ENCODE peak calls at places on chromosome 18, in four cellular contexts. X is neural progenitor cell, Q is fibroblast of lung, U is mammary epithelial cell. Y is an unnamed sample.

GRCh38 chr18:77911973-77912372 is 662.3 kb downstream of the GALR1 start:
- DNase-seq in U (no peak), Q (no peak), X (no peak), Y (no peak)

GRCh38 chr18:67731853-67732252 is 215.3 kb upstream of the DSEL start:
- DNase-seq in U (peak; percentile 85), X (no peak), Q (peak; percentile 71), Y (no peak)

GRCh38 chr18:80137137-80137536 is 28.1 kb downstream of the ADNP2 start:
- DNase-seq in U (no peak), X (no peak), Q (no peak), Y (no peak)

GRCh38 chr18:37769846-37770245 is 204.2 kb upstream of the CELF4 start:
- DNase-seq in Q (no peak), X (no peak), U (peak; percentile 18), Y (no peak)

GRCh38 chr18:10279476-10279875 is 175.0 kb upstream of the APCDD1 start:
- DNase-seq in Q (no peak), X (no peak), U (no peak), Y (no peak)

GRCh38 chr18:10401489-10401888 is 52.9 kb upstream of the APCDD1 start:
- DNase-seq in Q (peak; percentile 75), U (no peak), X (peak; percentile 46), Y (peak; percentile 74)

GRCh38 chr18:1865869-1866268 is 705.4 kb downstream of the METTL4 start:
- DNase-seq in X (no peak), Q (no peak), U (no peak), Y (no peak)

GRCh38 chr18:26307161-26307773 is 81.0 kb downstream of the TAF4B start:
- DNase-seq in X (peak; percentile 60), Q (peak; percentile 44), U (peak; percentile 45), Y (no peak)

GRCh38 chr18:41982942-41983660 is 28.1 kb downstream of the PIK3C3 start:
- DNase-seq in U (peak; percentile 34), Q (peak; percentile 27), X (no peak), Y (no peak)

GRCh38 chr18:41569867-41570266 is 385.2 kb upstream of the PIK3C3 start:
- DNase-seq in X (no peak), U (no peak), Q (no peak), Y (no peak)

GRCh38 chr18:22347624-22348511 is 69.8 kb downstream of the CTAGE1 start:
- DNase-seq in X (no peak), Q (peak; percentile 30), U (no peak), Y (no peak)

GRCh38 chr18:62458346-62458745 is 64.5 kb upstream of the ZCCHC2 start:
- DNase-seq in Q (no peak), X (no peak), U (peak; percentile 12), Y (no peak)

GRCh38 chr18:41829648-41830516 is 125.2 kb upstream of the PIK3C3 start:
- DNase-seq in X (no peak), Q (no peak), U (peak; percentile 9), Y (no peak)

GRCh38 chr18:35355140-35355618 is 11.0 kb upstream of the ZNF24 start:
- DNase-seq in U (peak; percentile 68), X (peak; percentile 86), Q (peak; percentile 78), Y (peak; percentile 74)

GRCh38 chr18:74183110-74183509 is 34.8 kb downstream of the TIMM21 start:
- DNase-seq in Q (no peak), U (no peak), X (no peak), Y (no peak)

GRCh38 chr18:26526128-26526965 is 22.0 kb downstream of the KCTD1 start:
- DNase-seq in Q (peak; percentile 48), X (peak; percentile 63), U (no peak), Y (no peak)

GRCh38 chr18:136433-136832 is 21.9 kb upstream of the USP14 start:
- DNase-seq in U (no peak), Q (no peak), X (no peak), Y (no peak)

GRCh38 chr18:46756559-46757201 is at the start of gene ST8SIA5:
- DNase-seq in U (no peak), X (peak; percentile 80), Q (no peak), Y (no peak)

GRCh38 chr18:74895686-74896085 is 298.0 kb downstream of the ZNF407 start:
- DNase-seq in U (peak; percentile 35), X (peak; percentile 15), Q (peak; percentile 25), Y (no peak)

GRCh38 chr18:47964086-47964485 is 33.6 kb upstream of the SMAD2 start:
- DNase-seq in Q (no peak), X (no peak), U (no peak), Y (no peak)

GRCh38 chr18:21164746-21165145 is 53.1 kb upstream of the ROCK1 start:
- DNase-seq in Q (no peak), X (no peak), U (no peak), Y (no peak)

GRCh38 chr18:21672868-21673267 is 31.7 kb downstream of the ABHD3 start:
- DNase-seq in U (peak; percentile 90), Q (peak; percentile 73), X (no peak), Y (no peak)

GRCh38 chr18:1049173-1049572 is 144.5 kb downstream of the ADCYAP1 start:
- DNase-seq in U (no peak), Q (no peak), X (no peak), Y (no peak)

GRCh38 chr18:3872651-3873050 is 422.7 kb downstream of the TGIF1 start:
- DNase-seq in Q (no peak), U (no peak), X (no peak), Y (no peak)

GRCh38 chr18:66506178-66506577 is 97.7 kb downstream of the CDH19 start:
- DNase-seq in U (no peak), X (no peak), Q (no peak), Y (no peak)

DNA sequence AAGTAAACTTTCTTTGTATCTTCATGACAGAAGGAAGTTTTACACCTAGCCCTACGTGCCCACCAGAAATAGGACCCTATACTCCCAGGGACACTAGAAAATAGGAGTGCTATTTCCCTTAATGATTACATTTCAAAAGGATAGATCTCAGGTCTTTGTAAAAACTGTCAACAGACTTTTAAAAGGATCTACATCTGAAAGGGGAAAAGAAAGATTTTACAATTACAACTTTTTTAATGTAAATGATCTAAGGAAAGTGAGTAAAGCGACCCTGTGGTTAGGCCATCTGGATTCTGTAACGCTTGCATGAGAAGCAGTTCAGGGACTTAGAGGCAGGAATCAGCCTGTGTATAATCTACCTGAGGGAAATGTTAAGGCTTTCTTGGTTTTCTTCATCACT is 431.8 kb upstream of the MC4R start:
- DNase-seq in Q (no peak), U (no peak), X (no peak), Y (no peak)
- H3K4me1 ChIP-seq in Q (no peaks in the 10 kb centered on the region), U (no peaks in the 10 kb centered on the region), X (no peaks in the 10 kb centered on the region), Y (no peaks in the 10 kb centered on the region)

DNA sequence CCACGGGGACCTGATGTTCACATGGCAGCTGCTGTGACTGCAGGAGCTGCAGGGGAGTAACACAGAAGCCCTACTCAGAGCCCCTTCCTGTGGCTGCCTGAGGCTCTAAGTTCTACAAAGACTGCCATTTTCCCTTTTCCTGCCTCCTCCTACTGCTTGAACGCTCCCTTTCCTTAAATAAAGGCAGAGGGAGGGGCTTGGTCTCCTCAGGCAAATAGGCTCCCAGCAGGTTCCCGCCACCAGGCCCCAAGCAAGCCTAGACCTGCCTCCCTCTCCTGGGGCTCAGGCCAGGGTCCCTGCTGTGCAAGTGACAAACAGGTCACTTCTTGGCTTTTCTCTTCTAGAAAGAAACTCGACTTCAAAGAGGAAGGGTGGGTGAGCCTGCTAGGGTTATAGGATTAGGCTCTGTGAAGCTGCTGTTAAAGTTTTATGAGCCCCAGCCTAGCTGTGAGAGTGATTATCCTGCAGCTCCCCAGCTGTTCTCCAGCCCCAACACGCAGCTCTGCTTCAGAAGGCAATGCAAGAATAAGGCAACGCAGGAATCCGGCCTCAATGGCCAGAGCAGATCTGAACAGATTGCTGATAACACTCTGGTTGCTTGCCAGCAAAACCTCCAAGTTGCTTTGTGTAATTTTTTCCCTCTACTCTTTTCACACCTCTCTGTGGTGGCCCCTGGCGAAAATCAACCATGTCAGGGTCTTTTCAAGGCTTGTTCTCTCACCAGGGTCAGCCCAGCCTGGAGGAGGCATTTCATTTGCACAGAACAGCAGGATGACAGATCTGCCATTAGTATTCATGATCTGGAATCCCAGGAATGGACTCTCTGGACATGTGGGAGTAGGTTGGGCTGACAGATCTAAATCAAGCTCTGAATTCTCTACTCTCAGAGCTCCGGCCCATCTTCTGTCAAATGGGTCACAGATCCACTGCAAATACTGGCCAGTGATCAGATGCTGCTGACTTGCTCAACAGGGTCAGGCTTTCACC is 71.3 kb downstream of the MRO start:
- DNase-seq in U (no peak), X (peak; percentile 82), Q (no peak), Y (no peak)
- H3K27ac ChIP-seq in U (no peak overlapping the region), X (peak overlapping the region; percentile 89), Q (no peak overlapping the region), Y (no peak overlapping the region)

GRCh38 chr18:32772580-32773186 is at the start of gene KLHL14:
- DNase-seq in X (peak; percentile 13), U (no peak), Q (no peak), Y (no peak)

GRCh38 chr18:32773187-32773712 is 427 bp upstream of the KLHL14 start:
- DNase-seq in U (no peak), Q (no peak), X (no peak), Y (no peak)

GRCh38 chr18:32770651-32771168 is 2.1 kb downstream of the KLHL14 start:
- DNase-seq in U (no peak), Q (no peak), X (peak; percentile 39), Y (peak; percentile 75)

GRCh38 chr18:32771169-32771751 is 1.6 kb downstream of the KLHL14 start:
- DNase-seq in Q (peak; percentile 18), U (no peak), X (peak; percentile 65), Y (peak; percentile 78)

GRCh38 chr18:32771871-32772499 is 838 bp downstream of the KLHL14 start:
- DNase-seq in Q (no peak), X (peak; percentile 62), U (no peak), Y (peak; percentile 79)
- H3K4me3 ChIP-seq in Q (no peak overlapping the region), X (peak overlapping the region; percentile 65), U (no peak overlapping the region), Y (peak overlapping the region; percentile 22)

DNA sequence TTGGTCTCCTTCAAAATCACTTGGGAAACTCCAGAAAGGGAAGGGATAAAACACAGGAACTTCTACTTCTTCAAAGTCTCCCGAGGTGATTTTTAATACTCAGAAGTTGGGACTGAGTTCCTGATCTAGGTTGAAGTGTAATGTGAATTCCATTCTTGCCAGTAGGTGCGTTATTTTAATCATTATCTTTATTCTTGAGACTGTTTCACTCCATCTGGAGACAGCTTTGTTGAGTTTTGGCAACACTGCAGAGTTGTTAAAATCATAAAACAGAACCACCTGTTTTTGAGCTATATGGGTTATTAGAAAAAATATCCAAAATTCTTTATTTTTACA is 22.0 kb downstream of the ATP8B1 start:
- DNase-seq in X (no peak), Q (no peak), U (no peak), Y (no peak)
- H3K4me1 ChIP-seq in X (no peaks in the 10 kb centered on the region), Q (peaks cover 27% of the 10 kb centered on the region), U (peaks cover 49% of the 10 kb centered on the region), Y (peaks cover 9% of the 10 kb centered on the region)

DNA sequence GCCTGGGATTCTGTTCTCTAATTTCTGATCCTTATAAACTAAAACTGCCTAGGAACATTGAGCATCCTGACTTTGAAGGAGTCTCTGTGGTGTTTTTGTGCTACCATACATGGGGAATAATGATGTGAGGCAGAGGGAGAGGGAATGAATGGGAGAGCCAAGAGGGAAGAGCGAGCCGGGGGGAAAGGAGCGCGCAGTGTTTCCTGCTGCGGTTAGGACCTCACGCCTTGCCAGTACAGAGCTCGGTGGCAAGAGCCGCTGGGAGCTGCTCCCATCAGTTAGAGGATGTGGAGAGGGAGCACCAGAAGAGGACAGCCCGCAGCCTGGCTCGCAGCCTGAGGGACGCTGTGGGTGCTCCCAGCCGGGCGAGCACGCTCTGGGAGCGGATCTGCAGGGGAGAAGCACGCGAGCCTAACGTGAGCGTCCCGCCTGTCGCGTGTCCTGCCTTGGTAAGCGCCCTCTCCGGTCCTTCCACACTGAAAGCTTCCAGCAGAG is 114.7 kb downstream of the FAM210A start:
- DNase-seq in X (no peak), U (peak; percentile 18), Q (peak; percentile 63), Y (peak; percentile 91)
- H3K27ac ChIP-seq in X (no peak overlapping the region), U (no peak overlapping the region), Q (no peak overlapping the region), Y (peak overlapping the region; percentile 68)

Y was measured in kidney.